ENCODE peak calls at places on chromosomes 7 and 10, in eight cellular contexts. C, O, R, T, S, P, I and L are unnamed samples.

GRCh38 chr10:67259319-67259929 is 333.6 kb downstream of the LRRTM3 start:
- DNase-seq in C (no peak), O (no peak), R (no peak), T (no peak), P (peak; percentile 10), S (no peak), I (no peak), L (no peak)

GRCh38 chr7:32163141-32163806 is 93.1 kb upstream of the PDE1C start:
- DNase-seq in R (peak; percentile 86), I (peak; percentile 96), P (no peak), C (no peak), O (peak; percentile 81), T (peak; percentile 83), S (peak; percentile 85), L (peak; percentile 75)

GRCh38 chr10:124446830-124447740 is 2.8 kb downstream of the NKX1-2 start:
- DNase-seq in R (no peak), O (no peak), P (no peak), C (no peak), I (no peak), T (no peak), S (no peak), L (no peak)

GRCh38 chr10:104328916-104329710 is 9.2 kb downstream of the ITPRIP start:
- DNase-seq in R (peak; percentile 90), S (peak; percentile 98), C (peak; percentile 67), O (peak; percentile 77), I (peak; percentile 95), T (peak; percentile 78), P (no peak), L (peak; percentile 86)

GRCh38 chr10:64039208-64039607 is 518.0 kb downstream of the REEP3 start:
- DNase-seq in S (no peak), I (no peak), O (no peak), P (no peak), T (no peak), C (no peak), R (no peak), L (no peak)

GRCh38 chr10:112336556-112337201 is 37.2 kb upstream of the ACSL5 start:
- DNase-seq in T (no peak), C (no peak), P (no peak), O (no peak), S (no peak), I (no peak), R (no peak), L (no peak)

GRCh38 chr10:50286517-50286916 is 35.2 kb upstream of the ASAH2 start:
- DNase-seq in T (peak; percentile 72), R (no peak), P (no peak), O (no peak), C (no peak), S (no peak), I (no peak), L (peak; percentile 60)

GRCh38 chr7:132771301-132771730 is 195.0 kb upstream of the PLXNA4 start:
- DNase-seq in C (no peak), T (peak; percentile 62), I (no peak), R (no peak), S (no peak), P (peak; percentile 83), O (no peak), L (peak; percentile 55)

GRCh38 chr10:22531008-22531407 is 183.4 kb downstream of the PIP4K2A start:
- DNase-seq in T (no peak), S (no peak), R (no peak), P (no peak), O (no peak), I (no peak), C (no peak), L (no peak)

GRCh38 chr7:55345292-55345691 is 19.8 kb upstream of the LANCL2 start:
- DNase-seq in C (no peak), T (no peak), I (no peak), O (no peak), S (no peak), P (no peak), R (no peak), L (no peak)

GRCh38 chr10:12777840-12778585 is 223.5 kb downstream of the CCDC3 start:
- DNase-seq in I (no peak), T (no peak), R (no peak), P (no peak), O (peak; percentile 59), S (no peak), C (no peak), L (no peak)

GRCh38 chr10:30434273-30435067 is 486 bp downstream of the MAP3K8 start:
- DNase-seq in C (peak; percentile 75), T (peak; percentile 77), S (peak; percentile 80), R (peak; percentile 90), I (peak; percentile 70), O (peak; percentile 93), P (peak; percentile 76), L (peak; percentile 85)

GRCh38 chr10:92328999-92329398 is 38.0 kb downstream of the MARCHF5 start:
- DNase-seq in R (peak; percentile 9), P (no peak), C (no peak), O (no peak), T (no peak), S (no peak), I (no peak), L (no peak)

GRCh38 chr10:1107004-1107403 is 50.8 kb downstream of the WDR37 start:
- DNase-seq in I (no peak), S (no peak), C (no peak), R (no peak), T (no peak), P (no peak), O (no peak), L (no peak)

GRCh38 chr7:132609222-132609621 is 33.0 kb upstream of the PLXNA4 start:
- DNase-seq in R (no peak), P (no peak), I (peak; percentile 67), O (no peak), C (no peak), S (no peak), T (no peak), L (peak; percentile 10)

GRCh38 chr7:129778770-129779601 is 167.5 kb downstream of the NRF1 start:
- DNase-seq in P (peak; percentile 35), R (no peak), C (no peak), I (no peak), S (peak; percentile 56), O (no peak), T (peak; percentile 62), L (no peak)

GRCh38 chr7:149071641-149072437 is 18.7 kb downstream of the ZNF786 start:
- DNase-seq in T (no peak), O (peak; percentile 34), R (peak; percentile 79), P (no peak), C (peak; percentile 48), S (no peak), I (no peak), L (no peak)

GRCh38 chr7:22896917-22897316 is 74.3 kb upstream of the TOMM7 start:
- DNase-seq in T (no peak), S (no peak), P (no peak), I (no peak), R (no peak), C (no peak), O (no peak), L (no peak)